ENCODE peak calls at places on chromosomes 2 and 18, in ten cellular contexts. G is A549; U is astrocyte of the spinal cord; Q is ovary; R is cardiac fibroblast; A is aorta; M is CD8-positive, alpha-beta memory T cell; T is gastrocnemius medialis; C is upper lobe of right lung; X is AG10803. F is an unnamed sample.

GRCh38 chr2:79040967-79041582 is 15.6 kb downstream of the REG3G start:
- DNase-seq in G (peak; percentile 15), U (no peak), Q (no peak), R (no peak), A (no peak), M (no peak), T (no peak), C (no peak), X (no peak), F (no peak)

GRCh38 chr2:135093685-135094340 is 41.7 kb downstream of the RAB3GAP1 start:
- DNase-seq in G (no peak), U (no peak), Q (no peak), R (no peak), A (no peak), M (no peak), T (no peak), C (no peak), X (no peak), F (no peak)

GRCh38 chr2:149465873-149466272 is 121.7 kb downstream of the MMADHC start:
- DNase-seq in G (no peak), U (no peak), Q (no peak), R (no peak), A (no peak), M (no peak), T (no peak), C (no peak), X (no peak), F (no peak)

GRCh38 chr2:128262315-128263253 is 56.1 kb downstream of the HS6ST1 start:
- DNase-seq in G (no peak), U (no peak), Q (peak; percentile 21), R (no peak), A (no peak), M (no peak), T (no peak), C (peak; percentile 52), X (no peak), F (no peak)

GRCh38 chr2:174184504-174184903 is 63.8 kb downstream of the OLA1 start:
- DNase-seq in G (no peak), U (no peak), Q (no peak), R (no peak), A (no peak), M (no peak), T (no peak), C (no peak), X (no peak), F (no peak)

GRCh38 chr2:238107525-238108422 is 7.6 kb downstream of the ESPNL start:
- DNase-seq in G (no peak), U (no peak), Q (peak; percentile 14), R (no peak), A (peak; percentile 46), M (no peak), T (peak; percentile 8), C (peak; percentile 63), X (no peak), F (no peak)

GRCh38 chr2:10165816-10166488 is 43.4 kb downstream of the RRM2 start:
- DNase-seq in G (no peak), U (no peak), Q (no peak), R (no peak), A (no peak), M (no peak), T (no peak), C (no peak), X (no peak), F (no peak)

GRCh38 chr2:95025406-95026319 is at the start of gene MAL:
- DNase-seq in G (peak; percentile 41), U (no peak), Q (no peak), R (peak; percentile 11), A (no peak), M (peak; percentile 68), T (no peak), C (no peak), X (no peak), F (peak; percentile 28)

GRCh38 chr2:100691846-100692245 is 128.1 kb upstream of the NPAS2 start:
- DNase-seq in G (no peak), U (no peak), Q (no peak), R (no peak), A (no peak), M (no peak), T (no peak), C (no peak), X (no peak), F (no peak)

GRCh38 chr18:10926565-10927194 is 222.7 kb downstream of the PIEZO2 start:
- DNase-seq in G (no peak), U (peak; percentile 68), Q (no peak), R (peak; percentile 76), A (no peak), M (no peak), T (no peak), C (no peak), X (peak; percentile 46), F (peak; percentile 57)
- H3K4me3 ChIP-seq in G (no peak overlapping the region), U (no peak overlapping the region), Q (no peak overlapping the region), R (no peak overlapping the region), A (no peak overlapping the region), M (no peak overlapping the region), T (no peak overlapping the region), C (peak overlapping the region; percentile 12), X (peak overlapping the region; percentile 23), F (peak overlapping the region; percentile 11)

DNA sequence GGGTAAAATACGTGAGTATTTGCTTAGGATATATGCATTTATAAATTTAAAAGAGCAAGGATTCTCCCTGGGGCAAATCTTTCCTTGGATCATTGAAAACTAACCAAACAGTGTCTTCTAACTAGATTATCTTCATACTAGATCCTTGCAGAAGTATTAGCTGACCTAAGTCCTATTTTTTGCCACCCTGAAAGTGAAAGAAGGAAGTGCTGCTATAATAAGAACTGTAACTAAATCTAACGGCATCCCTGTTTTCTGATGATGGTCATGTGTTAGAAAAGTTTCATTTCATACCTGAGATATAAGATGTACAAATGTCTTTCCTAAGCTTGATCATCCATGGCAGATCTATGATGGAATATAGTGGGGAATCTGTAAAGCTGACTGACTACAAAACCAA is 102.7 kb downstream of the MAP2 start:
- DNase-seq in G (no peak), U (peak; percentile 35), Q (no peak), R (peak; percentile 52), A (no peak), M (no peak), T (no peak), C (no peak), X (no peak), F (peak; percentile 27)
- H3K4me3 ChIP-seq in G (no peak overlapping the region), U (peak overlapping the region; percentile 4), Q (no peak overlapping the region), R (peak overlapping the region; percentile 6), A (no peak overlapping the region), M (no peak overlapping the region), T (peak overlapping the region; percentile 5), C (peak overlapping the region; percentile 29), X (no peak overlapping the region), F (peak overlapping the region; percentile 18)

DNA sequence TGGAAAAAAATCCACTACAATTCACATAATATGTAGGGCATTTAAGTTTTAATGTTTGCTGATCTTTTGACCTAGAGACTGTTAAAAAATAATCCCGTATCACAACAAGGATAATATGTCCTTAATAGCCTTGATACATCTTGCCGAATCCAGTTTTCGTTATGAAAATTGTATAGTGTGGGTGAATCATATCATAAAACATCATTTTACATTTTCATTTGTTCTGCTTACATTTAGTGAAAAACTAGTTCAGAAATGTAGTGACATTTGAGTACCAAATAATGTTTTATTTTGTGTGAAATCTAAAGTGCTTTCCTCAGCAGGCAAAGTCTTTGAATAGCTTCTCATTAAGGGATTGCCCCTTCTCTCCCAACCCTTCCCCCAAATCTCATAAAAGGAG is 1.9 kb downstream of the AFTPH start:
- DNase-seq in G (no peak), U (no peak), Q (no peak), R (no peak), A (no peak), M (no peak), T (no peak), C (no peak), X (no peak), F (no peak)
- H3K4me3 ChIP-seq in G (no peak overlapping the region), U (no peak overlapping the region), Q (no peak overlapping the region), R (no peak overlapping the region), A (no peak overlapping the region), M (no peak overlapping the region), T (no peak overlapping the region), C (peak overlapping the region; percentile 94), X (no peak overlapping the region), F (peak overlapping the region; percentile 69)

DNA sequence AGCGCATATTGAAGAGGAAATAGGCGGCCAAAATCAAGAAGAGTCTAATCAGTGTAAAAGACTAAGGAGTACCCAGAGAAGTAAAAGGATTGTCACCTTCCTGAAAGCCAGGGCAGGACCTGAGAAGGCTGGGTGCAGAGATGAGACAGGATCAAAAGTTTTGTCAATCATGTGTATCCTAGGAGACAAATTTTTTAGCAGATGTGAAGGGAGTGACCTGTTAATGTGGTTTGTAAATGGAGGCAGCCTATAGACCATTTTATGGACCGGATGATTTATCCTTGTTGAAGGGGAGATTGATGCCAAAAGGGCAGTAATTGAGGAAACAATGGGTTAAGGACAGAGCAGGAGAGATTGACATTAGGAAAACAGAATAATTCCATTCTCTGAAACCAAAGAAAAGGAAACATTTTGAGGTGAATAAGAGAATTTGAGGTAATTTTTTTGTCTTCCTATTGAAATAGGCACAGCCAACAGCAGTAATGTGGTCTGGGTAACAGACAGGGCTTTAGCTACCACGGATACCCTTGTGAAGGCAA is 856 bp downstream of the NDC80 start:
- DNase-seq in G (no peak), U (no peak), Q (no peak), R (no peak), A (no peak), M (no peak), T (no peak), C (no peak), X (no peak), F (no peak)
- H3K4me3 ChIP-seq in G (peak overlapping the region; percentile 85), U (peak overlapping the region; percentile 85), Q (no peak overlapping the region), R (peak overlapping the region; percentile 76), A (no peak overlapping the region), M (peak overlapping the region; percentile 98), T (no peak overlapping the region), C (peak overlapping the region; percentile 75), X (peak overlapping the region; percentile 89), F (peak overlapping the region; percentile 90)